ENCODE peak calls at places on chromosomes 4 and X, in four cellular contexts. X is A549, E is GM12878, Y is K562. M is an unnamed sample.

GRCh38 chrX:747176-747575 is 116.6 kb downstream of the SHOX start:
- DNase-seq in E (no peak), Y (no peak), X (no peak), M (no peak)

GRCh38 chrX:155086202-155086840 is 15.0 kb downstream of the BRCC3 start:
- DNase-seq in X (peak; percentile 22), Y (peak; percentile 53), E (no peak), M (peak; percentile 12)

GRCh38 chrX:46727445-46727844 is 31.5 kb downstream of the SLC9A7 start:
- DNase-seq in Y (no peak), X (no peak), E (no peak), M (peak; percentile 23)

GRCh38 chr4:120664851-120665250 is 257.7 kb downstream of the PRDM5 start:
- DNase-seq in Y (no peak), E (no peak), X (no peak), M (no peak)

GRCh38 chrX:15956684-15957083 is 102.1 kb upstream of the AP1S2 start:
- DNase-seq in X (no peak), Y (no peak), E (no peak), M (no peak)

GRCh38 chr4:3811621-3812020 is 45.4 kb downstream of the ADRA2C start:
- DNase-seq in E (no peak), X (no peak), Y (no peak), M (no peak)

GRCh38 chr4:7995866-7996265 is 56.2 kb upstream of the AFAP1 start:
- DNase-seq in E (no peak), Y (no peak), X (no peak), M (no peak)

GRCh38 chrX:20594985-20595384 is 328.3 kb upstream of the RPS6KA3 start:
- DNase-seq in E (no peak), Y (no peak), X (no peak), M (no peak)

GRCh38 chrX:67619253-67619652 is 75.4 kb downstream of the AR start:
- DNase-seq in E (no peak), X (no peak), Y (no peak), M (peak; percentile 33)

GRCh38 chr4:69093681-69094080 is 2.6 kb upstream of the UGT2B7 start:
- DNase-seq in Y (no peak), E (no peak), X (no peak), M (no peak)

GRCh38 chr4:113781439-113782040 is 20.0 kb upstream of the CAMK2D start:
- DNase-seq in X (peak; percentile 10), Y (no peak), E (no peak), M (peak; percentile 55)

GRCh38 chr4:138576684-138577083 is 334.5 kb upstream of the SLC7A11 start:
- DNase-seq in Y (peak; percentile 9), X (peak; percentile 4), E (no peak), M (peak; percentile 68)

GRCh38 chr4:38691251-38692008 is 27.4 kb downstream of the KLF3 start:
- DNase-seq in X (no peak), Y (no peak), E (no peak), M (peak; percentile 95)

GRCh38 chr4:36349904-36350554 is 68.6 kb downstream of the DTHD1 start:
- DNase-seq in E (no peak), X (no peak), Y (no peak), M (no peak)

GRCh38 chrX:41720125-41720780 is 3.7 kb upstream of the GPR82 start:
- DNase-seq in Y (peak; percentile 6), X (no peak), E (peak; percentile 51), M (peak; percentile 41)

GRCh38 chr4:37430718-37431416 is 186.3 kb downstream of the NWD2 start:
- DNase-seq in X (no peak), Y (no peak), E (no peak), M (no peak)

GRCh38 chr4:92189146-92189545 is 114.6 kb upstream of the GRID2 start:
- DNase-seq in Y (no peak), X (no peak), E (no peak), M (no peak)

GRCh38 chr4:180521181-180521580 is 1722.0 kb upstream of the TENM3 start:
- DNase-seq in X (no peak), E (no peak), Y (no peak), M (peak; percentile 33)

GRCh38 chr4:14434916-14435315 is 567.4 kb upstream of the CPEB2 start:
- DNase-seq in E (no peak), Y (no peak), X (no peak), M (no peak)

GRCh38 chr4:25941441-25941840 is 27.4 kb downstream of the SMIM20 start:
- DNase-seq in Y (no peak), X (no peak), E (no peak), M (peak; percentile 20)

GRCh38 chrX:51614353-51614752 is 4.4 kb downstream of the CENPVL3 start:
- DNase-seq in X (peak; percentile 14), E (no peak), Y (peak; percentile 17), M (peak; percentile 59)

GRCh38 chr4:19010766-19011165 is 989.2 kb upstream of the LCORL start:
- DNase-seq in E (no peak), Y (no peak), X (no peak), M (no peak)

GRCh38 chrX:30521440-30522182 is 56.0 kb downstream of the TASL start:
- DNase-seq in X (no peak), E (no peak), Y (no peak), M (peak; percentile 50)

GRCh38 chr4:183988874-183989273 is 83.8 kb downstream of the STOX2 start:
- DNase-seq in E (no peak), Y (no peak), X (no peak), M (no peak)

GRCh38 chr4:26088433-26088928 is 174.5 kb downstream of the SMIM20 start:
- DNase-seq in Y (no peak), E (peak; percentile 80), X (no peak), M (peak; percentile 78)

GRCh38 chrX:120763269-120763668 is 112.4 kb downstream of the CT47B1 start:
- DNase-seq in E (no peak), Y (no peak), X (no peak), M (no peak)

GRCh38 chr4:186725422-186726149 is 1.9 kb upstream of the FAT1 start:
- DNase-seq in X (peak; percentile 72), Y (peak; percentile 79), E (no peak), M (peak; percentile 88)

DNA sequence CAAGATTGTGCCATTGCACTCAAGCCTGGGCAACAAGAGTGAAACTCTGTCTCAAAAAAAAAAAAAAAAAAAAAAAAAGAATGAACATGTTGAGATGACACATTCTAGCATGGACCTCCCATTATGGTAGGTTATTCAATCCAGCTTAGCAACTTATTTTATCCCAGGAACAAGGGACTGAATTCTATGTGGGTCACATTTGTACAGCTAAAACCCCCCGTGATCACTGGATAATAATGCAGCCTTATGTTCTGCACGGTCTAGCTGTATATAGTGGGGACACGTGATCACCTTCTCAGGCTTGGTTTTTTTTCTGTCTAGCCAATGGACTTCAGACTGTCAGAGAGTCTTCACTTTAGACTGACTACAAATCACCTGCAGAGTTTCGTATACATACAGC is 115.2 kb upstream of the FRG1 start:
- DNase-seq in X (no peak), Y (no peak), E (no peak), M (no peak)
- TF ChIP-seq RAD21 in X (no peak), Y (no peak), E (no peak), M (no peak)

GRCh38 chr4:15455290-15455689 is 14.4 kb upstream of the CC2D2A start:
- DNase-seq in Y (no peak), X (no peak), E (no peak), M (peak; percentile 50)

GRCh38 chr4:15451866-15452765 is 17.6 kb upstream of the CC2D2A start:
- DNase-seq in E (no peak), Y (no peak), X (peak; percentile 21), M (peak; percentile 98)

DNA sequence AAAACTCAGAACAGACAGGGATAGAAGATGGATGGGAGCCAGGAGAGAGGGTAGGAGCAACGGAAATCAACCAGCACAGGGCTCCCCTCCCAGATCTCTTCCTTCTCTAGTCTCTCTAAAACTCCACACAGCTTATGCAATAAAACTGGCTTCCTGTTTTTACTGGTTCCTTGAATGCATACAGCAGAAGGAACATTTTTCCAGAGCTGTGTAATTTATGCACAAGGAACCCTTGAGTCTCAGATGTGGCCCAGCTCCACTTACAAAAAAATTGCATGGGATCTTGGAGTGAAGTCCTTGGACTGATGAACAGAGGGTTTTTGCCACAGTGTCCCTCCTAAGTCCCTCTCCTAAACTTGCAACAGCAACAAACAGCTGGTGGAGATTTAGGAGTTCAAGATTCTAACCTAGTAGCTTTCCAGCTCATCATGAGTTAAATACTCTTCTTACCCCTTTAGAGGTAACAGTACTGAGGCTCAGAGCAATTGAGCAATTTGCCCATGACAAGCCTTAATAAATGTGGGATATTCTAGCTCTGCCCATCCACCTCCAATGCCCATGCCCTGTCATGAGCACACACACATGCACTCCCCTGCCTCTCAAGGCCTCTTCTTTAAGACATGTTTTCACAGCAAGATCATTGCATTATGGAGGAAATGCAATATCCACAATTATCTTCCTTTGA is 18.4 kb upstream of the CC2D2A start:
- DNase-seq in E (no peak), Y (no peak), X (no peak), M (peak; percentile 51)
- TF ChIP-seq ELK1 in E (no peak), Y (no peak), X (no peak), M (no peak)

GRCh38 chrX:13254870-13255269 is 65.0 kb downstream of the ATXN3L start:
- DNase-seq in X (no peak), Y (no peak), E (no peak), M (no peak)

GRCh38 chrX:13258725-13259124 is 61.1 kb downstream of the ATXN3L start:
- DNase-seq in E (peak; percentile 51), Y (no peak), X (no peak), M (no peak)

GRCh38 chrX:13257223-13258051 is 62.4 kb downstream of the ATXN3L start:
- DNase-seq in E (peak; percentile 82), Y (no peak), X (no peak), M (no peak)

GRCh38 chrX:13258052-13258444 is 61.8 kb downstream of the ATXN3L start:
- DNase-seq in Y (no peak), X (no peak), E (no peak), M (no peak)

DNA sequence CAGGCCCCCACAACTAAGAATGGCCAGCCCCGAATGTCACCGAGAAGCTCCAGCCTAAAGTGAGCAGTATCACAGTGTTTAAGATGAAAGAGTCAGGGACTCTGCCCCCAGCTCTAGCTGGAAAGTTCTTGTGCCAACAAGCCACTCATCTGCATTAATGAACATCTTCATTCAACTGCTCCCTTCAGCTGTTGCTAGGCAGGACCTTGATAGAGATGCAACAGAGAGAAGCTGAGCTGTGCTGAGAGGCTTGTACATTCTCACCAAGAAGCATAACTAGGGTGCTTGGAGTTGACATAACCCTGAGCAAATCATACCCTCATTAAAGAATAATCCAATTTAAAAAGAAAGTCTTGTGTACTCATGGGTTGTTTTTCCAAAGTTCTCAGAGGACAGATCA is 63.3 kb downstream of the ATXN3L start:
- DNase-seq in E (peak; percentile 40), X (no peak), Y (no peak), M (no peak)
- TF ChIP-seq RAD21 in E (no peak), X (no peak), Y (no peak), M (no peak)

GRCh38 chr4:1809754-1810502 is 16.8 kb downstream of the FGFR3 start:
- DNase-seq in X (peak; percentile 69), Y (peak; percentile 84), E (no peak), M (peak; percentile 46)
- TF ChIP-seq ELK1 in X (no peak), Y (no peak), E (no peak), M (no peak)

DNA sequence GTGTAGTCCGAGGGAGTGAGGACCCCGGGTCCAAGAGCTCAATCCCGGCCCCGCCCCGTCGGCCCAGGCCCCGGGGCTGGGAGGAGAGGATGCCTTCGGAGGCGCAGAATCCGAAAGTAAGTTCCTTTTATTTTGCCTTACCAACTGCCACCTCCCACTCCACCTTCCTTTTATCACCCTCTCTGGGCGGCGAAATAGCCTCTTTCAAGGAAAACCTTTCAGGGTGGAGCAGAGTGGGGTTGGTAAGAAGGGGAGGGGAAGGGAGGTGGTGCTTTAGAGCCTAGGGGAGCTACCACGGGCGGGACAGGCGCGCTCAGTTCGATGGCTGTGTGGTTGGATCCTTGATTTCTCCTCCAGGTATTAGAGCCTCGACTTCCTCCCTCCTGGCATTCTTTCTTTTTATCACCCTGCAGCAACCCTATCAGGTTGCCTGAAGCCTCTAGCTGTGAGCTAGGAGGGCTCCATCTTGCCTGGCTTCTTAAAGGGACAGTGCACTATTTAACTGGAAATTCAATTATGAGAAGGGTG is 191.2 kb downstream of the RRAGB start:
- DNase-seq in E (no peak), Y (peak; percentile 3), X (peak; percentile 20), M (no peak)
- TF ChIP-seq RAD21 in E (no peak), Y (no peak), X (no peak), M (no peak)

M was measured in IMR-90.